ENCODE peak calls at places on chromosomes 2 and 18, in five cellular contexts. One of them, this sample, is unnamed.
A peak's percentile ranks its signal among the peaks of the same experiment; 100 is the strongest.

GRCh38 chr2:238120463-238121298 is 17.8 kb upstream of the KLHL30 start:
- DNase-seq in skeletal muscle cell: peak; percentile 5
- DNase-seq in activated T-cell treated with anti-CD3 and anti-CD28 coated beads for 48 hours: no peak
- DNase-seq in body of pancreas: no peak
- DNase-seq in choroid plexus epithelial cell: peak; percentile 36
- DNase-seq in this sample: no peak

GRCh38 chr2:32377928-32378327 is 21.1 kb downstream of the BIRC6 start:
- DNase-seq in skeletal muscle cell: no peak
- DNase-seq in activated T-cell treated with anti-CD3 and anti-CD28 coated beads for 48 hours: no peak
- DNase-seq in body of pancreas: no peak
- DNase-seq in choroid plexus epithelial cell: no peak
- DNase-seq in this sample: no peak

GRCh38 chr2:14188431-14188830 is 444.1 kb upstream of the LRATD1 start:
- DNase-seq in skeletal muscle cell: no peak
- DNase-seq in activated T-cell treated with anti-CD3 and anti-CD28 coated beads for 48 hours: no peak
- DNase-seq in body of pancreas: no peak
- DNase-seq in choroid plexus epithelial cell: no peak
- DNase-seq in this sample: no peak

GRCh38 chr2:20635096-20635475 is 15.8 kb downstream of the HS1BP3 start:
- DNase-seq in skeletal muscle cell: no peak
- DNase-seq in activated T-cell treated with anti-CD3 and anti-CD28 coated beads for 48 hours: no peak
- DNase-seq in body of pancreas: no peak
- DNase-seq in choroid plexus epithelial cell: no peak
- DNase-seq in this sample: no peak

GRCh38 chr2:113720167-113720566 is 36.3 kb downstream of the SLC35F5 start:
- DNase-seq in skeletal muscle cell: no peak
- DNase-seq in activated T-cell treated with anti-CD3 and anti-CD28 coated beads for 48 hours: no peak
- DNase-seq in body of pancreas: no peak
- DNase-seq in choroid plexus epithelial cell: peak; percentile 39
- DNase-seq in this sample: no peak

GRCh38 chr2:43180901-43181300 is 45.5 kb downstream of the ZFP36L2 start:
- DNase-seq in skeletal muscle cell: no peak
- DNase-seq in activated T-cell treated with anti-CD3 and anti-CD28 coated beads for 48 hours: no peak
- DNase-seq in body of pancreas: no peak
- DNase-seq in choroid plexus epithelial cell: no peak
- DNase-seq in this sample: no peak

GRCh38 chr2:27716301-27717069 is 52.8 kb downstream of the SLC4A1AP start:
- DNase-seq in skeletal muscle cell: no peak
- DNase-seq in activated T-cell treated with anti-CD3 and anti-CD28 coated beads for 48 hours: no peak
- DNase-seq in body of pancreas: no peak
- DNase-seq in choroid plexus epithelial cell: no peak
- DNase-seq in this sample: no peak

GRCh38 chr2:73952499-73953446 is 26.1 kb downstream of the DGUOK start:
- DNase-seq in skeletal muscle cell: no peak
- DNase-seq in activated T-cell treated with anti-CD3 and anti-CD28 coated beads for 48 hours: no peak
- DNase-seq in body of pancreas: no peak
- DNase-seq in choroid plexus epithelial cell: peak; percentile 57
- DNase-seq in this sample: no peak

GRCh38 chr2:121095257-121096080 is 189.5 kb downstream of the TFCP2L1 start:
- DNase-seq in skeletal muscle cell: no peak
- DNase-seq in activated T-cell treated with anti-CD3 and anti-CD28 coated beads for 48 hours: no peak
- DNase-seq in body of pancreas: peak; percentile 82
- DNase-seq in choroid plexus epithelial cell: peak; percentile 85
- DNase-seq in this sample: peak; percentile 72

GRCh38 chr2:237571551-237571950 is 5.2 kb downstream of the PRLH start:
- DNase-seq in skeletal muscle cell: no peak
- DNase-seq in activated T-cell treated with anti-CD3 and anti-CD28 coated beads for 48 hours: no peak
- DNase-seq in body of pancreas: no peak
- DNase-seq in choroid plexus epithelial cell: no peak
- DNase-seq in this sample: no peak

GRCh38 chr18:44732604-44733003 is 51.9 kb downstream of the SETBP1 start:
- DNase-seq in skeletal muscle cell: no peak
- DNase-seq in activated T-cell treated with anti-CD3 and anti-CD28 coated beads for 48 hours: no peak
- DNase-seq in body of pancreas: peak; percentile 72
- DNase-seq in choroid plexus epithelial cell: no peak
- DNase-seq in this sample: no peak

GRCh38 chr18:31146809-31147208 is 15.8 kb downstream of the DSC1 start:
- DNase-seq in skeletal muscle cell: no peak
- DNase-seq in activated T-cell treated with anti-CD3 and anti-CD28 coated beads for 48 hours: no peak
- DNase-seq in body of pancreas: no peak
- DNase-seq in choroid plexus epithelial cell: no peak
- DNase-seq in this sample: no peak

GRCh38 chr2:27638023-27638637 is 9.3 kb downstream of the GPN1 start:
- DNase-seq in skeletal muscle cell: peak; percentile 77
- DNase-seq in activated T-cell treated with anti-CD3 and anti-CD28 coated beads for 48 hours: no peak
- DNase-seq in body of pancreas: no peak
- DNase-seq in choroid plexus epithelial cell: peak; percentile 63
- DNase-seq in this sample: no peak

GRCh38 chr2:17270894-17271293 is 247.3 kb downstream of the RAD51AP2 start:
- DNase-seq in skeletal muscle cell: no peak
- DNase-seq in activated T-cell treated with anti-CD3 and anti-CD28 coated beads for 48 hours: no peak
- DNase-seq in body of pancreas: no peak
- DNase-seq in choroid plexus epithelial cell: no peak
- DNase-seq in this sample: no peak

GRCh38 chr2:33441235-33441810 is 35.1 kb upstream of the RASGRP3 start:
- DNase-seq in skeletal muscle cell: peak; percentile 23
- DNase-seq in activated T-cell treated with anti-CD3 and anti-CD28 coated beads for 48 hours: no peak
- DNase-seq in body of pancreas: peak; percentile 46
- DNase-seq in choroid plexus epithelial cell: peak; percentile 89
- DNase-seq in this sample: peak; percentile 31

GRCh38 chr2:12764075-12764722 is 47.5 kb downstream of the TRIB2 start:
- DNase-seq in skeletal muscle cell: no peak
- DNase-seq in activated T-cell treated with anti-CD3 and anti-CD28 coated beads for 48 hours: no peak
- DNase-seq in body of pancreas: no peak
- DNase-seq in choroid plexus epithelial cell: peak; percentile 48
- DNase-seq in this sample: no peak

GRCh38 chr2:12317853-12318426 is 398.8 kb upstream of the TRIB2 start:
- DNase-seq in skeletal muscle cell: peak; percentile 93
- DNase-seq in activated T-cell treated with anti-CD3 and anti-CD28 coated beads for 48 hours: no peak
- DNase-seq in body of pancreas: no peak
- DNase-seq in choroid plexus epithelial cell: peak; percentile 91
- DNase-seq in this sample: no peak

GRCh38 chr18:68865503-68865902 is 67.6 kb downstream of the CCDC102B start:
- DNase-seq in skeletal muscle cell: no peak
- DNase-seq in activated T-cell treated with anti-CD3 and anti-CD28 coated beads for 48 hours: no peak
- DNase-seq in body of pancreas: no peak
- DNase-seq in choroid plexus epithelial cell: no peak
- DNase-seq in this sample: no peak

GRCh38 chr2:218295029-218295428 is 2.7 kb upstream of the TMBIM1 start:
- DNase-seq in skeletal muscle cell: no peak
- DNase-seq in activated T-cell treated with anti-CD3 and anti-CD28 coated beads for 48 hours: no peak
- DNase-seq in body of pancreas: peak; percentile 63
- DNase-seq in choroid plexus epithelial cell: peak; percentile 19
- DNase-seq in this sample: peak; percentile 29

This sample was measured in mucosa of gallbladder.